ENCODE peak calls at places on chromosomes 5 and 9, in nine cellular contexts. G is GM10248, T is AG09319, R is cardiac muscle cell, N is HFF-Myc, Z is ovary, B is bronchial epithelial cell, K is upper lobe of right lung, Y is heart right ventricle. F is an unnamed sample.
A peak's percentile ranks its signal among the peaks of the same experiment; 100 is the strongest.

GRCh38 chr9:108186996-108187395 is 668.8 kb downstream of the ACTL7B start:
- DNase-seq in Z (peak; percentile 26), R (no peak), K (no peak), T (peak; percentile 53), B (no peak), Y (peak; percentile 57), G (no peak), N (no peak), F (peak; percentile 57)

GRCh38 chr5:53339962-53340540 is 140.4 kb upstream of the FST start:
- DNase-seq in T (no peak), Y (no peak), N (no peak), G (no peak), K (no peak), B (peak; percentile 82), Z (no peak), R (no peak), F (no peak)

GRCh38 chr5:24110019-24110615 is 534.7 kb downstream of the CDH10 start:
- DNase-seq in K (no peak), N (no peak), Z (no peak), G (no peak), R (peak; percentile 32), B (peak; percentile 22), Y (no peak), T (no peak), F (no peak)

GRCh38 chr5:14440598-14441401 is 140.8 kb upstream of the OTULINL start:
- DNase-seq in K (no peak), N (peak; percentile 99), Y (peak; percentile 62), Z (peak; percentile 75), R (no peak), G (no peak), T (peak; percentile 99), B (peak; percentile 62), F (peak; percentile 85)

GRCh38 chr5:96432245-96433065 is 593 bp downstream of the PCSK1 start:
- DNase-seq in K (no peak), G (peak; percentile 28), T (no peak), R (no peak), N (no peak), Z (peak; percentile 17), B (no peak), Y (no peak), F (peak; percentile 75)

GRCh38 chr5:142357469-142358090 is 32.8 kb upstream of the SPRY4 start:
- DNase-seq in N (no peak), K (no peak), Y (no peak), Z (no peak), T (no peak), G (no peak), B (no peak), R (no peak), F (peak; percentile 20)

GRCh38 chr5:108801776-108802175 is 54.1 kb downstream of the FER start:
- DNase-seq in G (no peak), B (peak; percentile 94), K (no peak), R (no peak), T (peak; percentile 64), Y (no peak), Z (no peak), N (peak; percentile 82), F (peak; percentile 62)

GRCh38 chr5:150322202-150322601 is 19.5 kb upstream of the ARSI start:
- DNase-seq in Y (no peak), R (no peak), K (no peak), G (no peak), B (peak; percentile 96), Z (no peak), N (no peak), T (no peak), F (no peak)

GRCh38 chr5:138565100-138565821 is 9.9 kb downstream of the HSPA9 start:
- DNase-seq in T (no peak), K (no peak), G (no peak), N (no peak), R (no peak), Z (no peak), Y (no peak), B (no peak), F (no peak)

GRCh38 chr5:7867260-7867659 is 1.6 kb downstream of the FASTKD3 start:
- DNase-seq in Y (no peak), T (no peak), G (no peak), K (no peak), Z (no peak), R (peak; percentile 12), N (no peak), B (no peak), F (no peak)

GRCh38 chr5:115785395-115786009 is 31.0 kb downstream of the CDO1 start:
- DNase-seq in G (no peak), B (no peak), T (no peak), K (no peak), Z (no peak), Y (no peak), N (no peak), R (peak; percentile 24), F (no peak)

GRCh38 chr5:32443145-32443540 is 1.4 kb downstream of the ZFR start:
- DNase-seq in T (no peak), R (no peak), Z (no peak), N (no peak), B (peak; percentile 42), Y (no peak), G (peak; percentile 40), K (no peak), F (no peak)

GRCh38 chr9:91196103-91196761 is 165.5 kb downstream of the AUH start:
- DNase-seq in Y (no peak), R (no peak), B (no peak), N (no peak), G (no peak), K (no peak), Z (no peak), T (no peak), F (no peak)

GRCh38 chr5:133967715-133968056 is 739 bp downstream of the C5orf15 start:
- DNase-seq in Z (no peak), N (no peak), R (no peak), T (no peak), Y (no peak), K (no peak), B (peak; percentile 15), G (no peak), F (no peak)

DNA sequence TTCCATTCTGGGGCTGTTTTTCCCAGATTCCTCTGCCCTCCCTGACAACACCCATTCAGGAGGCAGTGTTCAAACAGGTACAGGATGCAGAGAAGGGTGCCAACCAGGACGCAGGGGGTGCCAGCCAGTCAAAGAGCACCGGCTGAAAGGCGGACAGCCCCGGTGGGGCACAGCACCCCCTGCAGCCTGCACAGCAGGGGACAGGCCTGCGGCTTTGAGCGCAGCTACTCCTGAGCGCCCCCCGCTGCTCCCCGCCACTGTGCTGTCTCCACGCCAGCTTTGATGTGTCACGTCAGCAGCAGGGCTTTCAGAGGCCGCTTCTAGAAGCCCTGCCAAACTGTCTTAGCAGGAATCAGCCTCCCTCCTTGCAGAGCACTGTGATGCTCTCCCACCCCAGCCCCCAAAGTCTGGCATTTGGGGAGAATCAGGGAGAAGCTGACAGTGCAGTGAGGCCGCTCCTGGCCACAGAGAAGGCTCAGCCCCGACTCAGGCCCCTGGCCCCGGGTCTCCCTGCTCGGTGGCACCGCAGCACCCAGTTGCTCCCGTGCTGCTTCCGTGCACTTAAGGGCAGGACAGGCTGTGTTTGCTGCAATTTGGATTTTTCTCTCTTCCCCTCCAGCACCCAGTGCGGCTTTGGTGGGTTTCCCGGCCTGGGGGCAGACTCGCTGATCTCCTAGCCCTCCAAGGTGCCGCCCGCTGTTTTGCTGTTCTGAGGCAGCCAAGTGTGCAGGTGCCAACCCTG is 20.3 kb downstream of the AK8 start:
- DNase-seq in R (no peak), T (no peak), K (no peak), Z (peak; percentile 58), Y (no peak), G (no peak), N (no peak), B (no peak), F (peak; percentile 28)
- TF ChIP-seq CTCF in R (peak; percentile 45), T (no peak), K (peak; percentile 9), Z (no peak), Y (peak; percentile 29), G (no peak), N (no peak), B (no peak), F (no peak)

GRCh38 chr5:66542728-66543127 is 53.5 kb upstream of the MAST4 start:
- DNase-seq in T (no peak), Z (no peak), G (no peak), K (no peak), R (no peak), N (no peak), B (peak; percentile 50), Y (no peak), F (no peak)
- TF ChIP-seq CTCF in T (no peak), Z (no peak), G (no peak), K (no peak), R (no peak), N (no peak), B (no peak), Y (no peak), F (no peak)

DNA sequence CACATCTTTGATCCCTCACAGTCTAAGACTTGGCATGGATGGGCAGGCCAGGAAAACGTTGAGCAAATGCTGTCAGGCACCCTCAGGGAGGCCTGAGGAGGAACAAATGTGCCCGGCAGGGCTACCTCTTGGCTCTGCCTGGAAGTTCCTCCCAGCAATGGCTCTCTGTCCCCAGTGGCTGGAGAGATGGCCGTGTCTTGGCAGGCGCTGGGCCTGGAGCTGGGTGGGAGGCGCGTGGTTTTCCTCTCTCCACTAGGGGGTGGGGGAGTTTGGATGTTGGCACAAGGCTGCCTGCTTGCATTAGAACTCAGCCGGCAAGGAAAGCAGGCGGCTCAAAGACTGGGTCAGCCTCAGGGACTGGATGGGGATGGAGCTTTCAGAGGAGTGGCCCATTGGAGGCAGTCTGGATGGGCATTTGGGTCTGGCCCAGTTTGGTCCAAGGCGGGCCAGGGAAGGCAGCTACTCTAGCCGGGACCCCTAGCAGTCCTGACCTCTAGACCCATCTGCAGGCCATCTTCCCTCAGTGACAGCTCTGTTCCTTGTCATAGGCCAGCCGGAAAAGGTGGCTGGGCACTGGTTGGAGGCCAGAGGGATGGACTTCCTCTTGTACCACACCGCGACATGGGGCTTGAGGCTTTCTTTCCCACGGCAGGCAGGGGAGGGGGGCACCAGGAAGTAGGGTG is 68.2 kb upstream of the STC2 start:
- DNase-seq in K (no peak), N (no peak), T (no peak), Y (no peak), G (no peak), R (peak; percentile 18), Z (no peak), B (no peak), F (no peak)
- TF ChIP-seq CTCF in K (no peak), N (peak; percentile 40), T (no peak), Y (no peak), G (no peak), R (peak; percentile 26), Z (no peak), B (no peak), F (no peak)

GRCh38 chr9:95575796-95576195 is 59.0 kb upstream of the PTCH1 start:
- DNase-seq in K (no peak), N (no peak), B (no peak), Z (no peak), R (no peak), G (no peak), Y (no peak), T (no peak), F (no peak)

GRCh38 chr9:95573463-95573862 is 56.7 kb upstream of the PTCH1 start:
- DNase-seq in N (no peak), Y (no peak), T (no peak), B (no peak), G (no peak), K (no peak), Z (no peak), R (no peak), F (no peak)

GRCh38 chr9:95572370-95573151 is 55.8 kb upstream of the PTCH1 start:
- DNase-seq in Y (no peak), Z (no peak), G (no peak), N (peak; percentile 37), R (no peak), K (no peak), T (peak; percentile 16), B (no peak), F (no peak)

GRCh38 chr9:95574866-95575553 is 58.2 kb upstream of the PTCH1 start:
- DNase-seq in R (no peak), G (no peak), B (no peak), Y (no peak), T (no peak), K (no peak), N (no peak), Z (no peak), F (no peak)

GRCh38 chr9:95574176-95574575 is 57.4 kb upstream of the PTCH1 start:
- DNase-seq in R (no peak), N (no peak), K (no peak), G (no peak), Y (no peak), T (no peak), B (no peak), Z (no peak), F (no peak)
- TF ChIP-seq CTCF in R (no peak), N (no peak), K (peak; percentile 5), G (no peak), Y (no peak), T (no peak), B (no peak), Z (no peak), F (no peak)

F was measured in astrocyte of the cerebellum.